ENCODE peak calls at places on chromosomes 5 and 9, in six cellular contexts. K, Z, I, S, D and A are unnamed samples.

GRCh38 chr5:51890435-51891116 is 507.3 kb downstream of the ISL1 start:
- DNase-seq in K (no peak), S (no peak), Z (no peak), I (no peak), D (no peak), A (no peak)

GRCh38 chr5:37554938-37555337 is 175.8 kb downstream of the WDR70 start:
- DNase-seq in I (no peak), S (no peak), K (peak), Z (no peak), D (no peak), A (no peak)

GRCh38 chr5:50300878-50301277 is 140.2 kb downstream of the EMB start:
- DNase-seq in S (no peak), I (no peak), Z (no peak), K (no peak), D (no peak), A (no peak)

GRCh38 chr5:73454379-73455036 is 5.9 kb upstream of the FOXD1 start:
- DNase-seq in K (peak), S (no peak), Z (no peak), I (no peak), D (no peak), A (no peak)

GRCh38 chr9:113993838-113994540 is 84.1 kb downstream of the AMBP start:
- DNase-seq in D (peak), Z (no peak), I (no peak), S (no peak), K (no peak), A (no peak)

GRCh38 chr5:135462304-135462703 is 10.2 kb upstream of the TIFAB start:
- DNase-seq in S (peak), K (peak), I (no peak), Z (peak), D (peak), A (no peak)

GRCh38 chr9:32603914-32604852 is 31.2 kb upstream of the NDUFB6 start:
- DNase-seq in I (no peak), Z (no peak), D (no peak), K (peak), S (no peak), A (no peak)

GRCh38 chr9:7894231-7894630 is 94.7 kb upstream of the DMAC1 start:
- DNase-seq in I (no peak), K (no peak), D (no peak), S (no peak), Z (no peak), A (no peak)

GRCh38 chr5:91642592-91642991 is 259.5 kb upstream of the ARRDC3 start:
- DNase-seq in Z (no peak), K (no peak), D (no peak), S (no peak), I (no peak), A (no peak)

GRCh38 chr5:38827525-38827924 is 18.3 kb upstream of the OSMR start:
- DNase-seq in D (no peak), I (no peak), S (no peak), Z (no peak), K (no peak), A (no peak)

GRCh38 chr5:140469259-140469658 is 67.6 kb downstream of the ANKHD1 start:
- DNase-seq in S (no peak), D (no peak), Z (no peak), K (no peak), I (no peak), A (no peak)

GRCh38 chr9:109444771-109445320 is 53.3 kb downstream of the PTPN3 start:
- DNase-seq in D (no peak), I (no peak), K (no peak), S (no peak), Z (no peak), A (no peak)

GRCh38 chr5:119291056-119291455 is 64.8 kb upstream of the TNFAIP8 start:
- DNase-seq in I (no peak), D (no peak), S (no peak), K (no peak), Z (no peak), A (no peak)

GRCh38 chr9:137467896-137468295 is 8.8 kb upstream of the NSMF start:
- DNase-seq in Z (no peak), K (no peak), I (no peak), D (no peak), S (no peak), A (no peak)

GRCh38 chr5:160240350-160240749 is 11.0 kb downstream of the FABP6 start:
- DNase-seq in Z (no peak), S (no peak), I (no peak), D (no peak), K (no peak), A (no peak)

GRCh38 chr5:93593476-93594060 is 10.5 kb downstream of the NR2F1 start:
- DNase-seq in I (no peak), D (no peak), S (no peak), Z (no peak), K (no peak), A (no peak)

GRCh38 chr5:150451594-150451993 is 2.1 kb upstream of the RPS14 start:
- DNase-seq in S (no peak), D (no peak), I (no peak), K (no peak), Z (no peak), A (no peak)

GRCh38 chr9:5459289-5459829 is 9.0 kb downstream of the CD274 start:
- DNase-seq in K (no peak), D (no peak), I (no peak), S (no peak), Z (no peak), A (no peak)

GRCh38 chr5:80346055-80346454 is 26.3 kb downstream of the SPZ1 start:
- DNase-seq in Z (peak), K (peak), S (peak), I (no peak), D (no peak), A (no peak)

GRCh38 chr9:127194881-127195713 is 69.5 kb upstream of the GARNL3 start:
- DNase-seq in I (peak), K (peak), D (no peak), S (no peak), Z (no peak), A (peak)

GRCh38 chr5:140402258-140403074 is 833 bp downstream of the ANKHD1 start:
- DNase-seq in K (peak), Z (peak), S (peak), D (no peak), I (no peak), A (peak)

GRCh38 chr5:132059043-132059695 is 1.3 kb upstream of the IL3 start:
- DNase-seq in K (no peak), I (no peak), S (no peak), D (no peak), Z (no peak), A (no peak)